ENCODE peak calls at places on chromosomes 16 and 17, in six cellular contexts. J, N, I, E, F and X are unnamed samples.

GRCh38 chr17:73798111-73798748 is 154.0 kb upstream of the SDK2 start:
- DNase-seq in I (no peak), F (no peak), N (peak; percentile 71), J (no peak), E (peak; percentile 82), X (no peak)

GRCh38 chr17:37774508-37774907 is 29.6 kb upstream of the HNF1B start:
- DNase-seq in F (no peak), N (no peak), E (no peak), I (no peak), J (peak; percentile 48), X (no peak)

GRCh38 chr16:81807767-81808166 is 28.7 kb downstream of the PLCG2 start:
- DNase-seq in F (no peak), J (no peak), I (no peak), N (no peak), E (no peak), X (no peak)

GRCh38 chr17:17377568-17377967 is 74.4 kb downstream of the NT5M start:
- DNase-seq in E (no peak), J (no peak), N (no peak), F (no peak), I (no peak), X (no peak)

GRCh38 chr16:3220839-3221238 is 14.1 kb downstream of the ZNF200 start:
- DNase-seq in I (no peak), E (no peak), N (no peak), F (no peak), J (no peak), X (no peak)

GRCh38 chr17:38428150-38428642 is at the start of gene ARHGAP23:
- DNase-seq in E (peak; percentile 80), F (peak; percentile 24), I (peak; percentile 55), N (peak; percentile 79), J (peak; percentile 51), X (peak; percentile 79)

GRCh38 chr16:57372372-57373116 is at the start of gene CX3CL1:
- DNase-seq in I (peak; percentile 43), J (no peak), F (no peak), E (peak; percentile 62), N (peak; percentile 67), X (peak; percentile 21)

GRCh38 chr16:266258-267164 is 9.2 kb downstream of the RGS11 start:
- DNase-seq in I (no peak), N (no peak), J (no peak), E (no peak), F (no peak), X (no peak)

GRCh38 chr16:30359871-30360170 is 4.7 kb upstream of the CD2BP2 start:
- DNase-seq in E (no peak), J (no peak), I (no peak), F (no peak), N (no peak), X (no peak)

GRCh38 chr16:11114366-11115164 is 141.4 kb downstream of the SOCS1 start:
- DNase-seq in I (no peak), N (no peak), F (peak; percentile 31), J (no peak), E (no peak), X (no peak)

GRCh38 chr17:57391076-57391825 is 134.9 kb downstream of the MSI2 start:
- DNase-seq in F (no peak), J (no peak), E (no peak), N (peak; percentile 81), I (no peak), X (no peak)

GRCh38 chr16:64011650-64012049 is 1110.2 kb downstream of the CDH11 start:
- DNase-seq in N (no peak), E (no peak), I (no peak), F (no peak), J (no peak), X (no peak)

GRCh38 chr16:77763994-77764393 is 24.4 kb upstream of the VAT1L start:
- DNase-seq in N (no peak), I (no peak), J (no peak), E (no peak), F (no peak), X (no peak)

GRCh38 chr17:39239640-39240314 is 14.0 kb upstream of the STAC2 start:
- DNase-seq in F (peak; percentile 63), E (no peak), J (peak; percentile 89), I (no peak), N (no peak), X (no peak)

GRCh38 chr16:1941924-1942809 is 832 bp downstream of the MSRB1 start:
- DNase-seq in F (no peak), J (peak; percentile 34), E (no peak), I (no peak), N (no peak), X (no peak)

GRCh38 chr16:57475711-57476339 is 10.5 kb downstream of the DOK4 start:
- DNase-seq in N (no peak), E (peak; percentile 76), J (peak; percentile 80), I (no peak), F (peak; percentile 64), X (no peak)

GRCh38 chr16:31474173-31474714 is 2.3 kb downstream of the TGFB1I1 start:
- DNase-seq in J (no peak), E (peak; percentile 76), F (no peak), I (no peak), N (no peak), X (no peak)

GRCh38 chr17:68954146-68954971 is 833 bp downstream of the ABCA8 start:
- DNase-seq in F (no peak), E (peak; percentile 13), N (no peak), J (no peak), I (no peak), X (no peak)

GRCh38 chr17:42682400-42683384 is at the start of gene CNTNAP1:
- DNase-seq in N (peak; percentile 63), E (peak; percentile 92), F (no peak), I (no peak), J (no peak), X (peak; percentile 35)

GRCh38 chr16:25107466-25107792 is 4.1 kb upstream of the LCMT1 start:
- DNase-seq in J (no peak), N (no peak), I (no peak), F (no peak), E (no peak), X (no peak)

GRCh38 chr17:4142107-4142900 is 526 bp downstream of the ZZEF1 start:
- DNase-seq in N (no peak), E (peak; percentile 56), I (no peak), F (no peak), J (peak; percentile 48), X (no peak)

GRCh38 chr17:60602385-60602742 is 2.4 kb downstream of the PPM1D start:
- DNase-seq in N (no peak), F (no peak), E (peak; percentile 48), J (no peak), I (no peak), X (no peak)

GRCh38 chr17:48761114-48761513 is 32.6 kb upstream of the HOXB13 start:
- DNase-seq in I (no peak), F (no peak), E (no peak), N (no peak), J (no peak), X (no peak)

GRCh38 chr17:63154586-63155244 is 188.7 kb downstream of the TANC2 start:
- DNase-seq in I (no peak), E (no peak), J (no peak), F (no peak), N (no peak), X (no peak)

GRCh38 chr17:63150466-63150865 is 184.4 kb downstream of the TANC2 start:
- DNase-seq in I (no peak), F (no peak), E (no peak), N (no peak), J (no peak), X (no peak)

GRCh38 chr17:63153488-63153887 is 187.5 kb downstream of the TANC2 start:
- DNase-seq in N (no peak), F (no peak), I (no peak), E (no peak), J (no peak), X (no peak)

GRCh38 chr17:63151981-63152523 is 186.0 kb downstream of the TANC2 start:
- DNase-seq in J (no peak), I (no peak), N (no peak), F (no peak), E (peak; percentile 31), X (no peak)

DNA sequence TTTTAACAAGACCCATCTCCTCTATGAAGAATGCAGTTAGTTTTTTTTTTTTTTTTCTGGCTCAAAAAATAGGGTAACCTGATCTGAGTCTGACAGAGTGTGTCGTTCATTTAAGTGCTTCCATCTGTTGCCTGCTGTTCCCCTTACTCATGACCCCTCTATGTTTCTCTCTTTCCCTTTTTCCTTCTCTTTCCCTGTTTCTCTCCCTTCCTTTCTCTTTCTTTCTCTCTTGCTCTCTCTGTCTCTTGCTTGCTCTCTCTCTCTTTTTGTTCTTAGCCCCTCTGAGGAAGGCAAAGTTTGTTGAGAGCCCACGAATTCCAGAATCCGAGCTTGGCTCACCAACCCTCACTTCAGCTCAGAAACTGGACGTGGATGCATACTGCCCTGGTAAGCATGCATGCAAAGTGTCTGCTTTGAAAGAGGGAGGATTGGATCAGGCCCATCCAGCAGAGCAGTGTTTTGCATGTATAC is 185.0 kb downstream of the TANC2 start:
- DNase-seq in N (no peak), J (no peak), E (peak; percentile 38), F (no peak), I (no peak), X (no peak)
- H3K27ac ChIP-seq in N (no peak overlapping the region), J (no peak overlapping the region), E (no peak overlapping the region), F (no peak overlapping the region), I (peak overlapping the region; percentile 65), X (peak overlapping the region; percentile 39)

DNA sequence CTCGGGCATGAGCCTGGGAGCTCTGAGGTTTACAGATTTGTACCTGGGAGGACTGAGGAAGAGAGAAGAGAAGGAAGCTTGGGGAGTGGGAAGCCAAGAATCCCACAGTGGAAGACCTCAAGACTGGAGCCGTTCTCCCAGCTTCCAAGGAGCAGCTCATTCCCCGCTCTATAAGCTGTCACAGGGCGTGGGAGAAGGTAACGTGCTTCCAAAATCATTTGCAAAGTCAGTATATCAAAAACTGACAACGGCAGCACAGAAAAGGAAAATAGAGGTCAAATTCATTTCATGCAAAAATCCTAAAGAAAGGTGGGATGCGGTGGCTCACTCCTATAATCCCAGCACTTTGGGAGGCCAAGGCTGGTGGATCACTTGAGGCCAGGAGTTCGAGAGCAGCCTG is 7.8 kb downstream of the PIK3R5 start:
- DNase-seq in N (no peak), J (no peak), F (no peak), I (no peak), E (no peak), X (no peak)
- H3K27ac ChIP-seq in N (no peak overlapping the region), J (no peak overlapping the region), F (peak overlapping the region; percentile 70), I (no peak overlapping the region), E (no peak overlapping the region), X (no peak overlapping the region)

DNA sequence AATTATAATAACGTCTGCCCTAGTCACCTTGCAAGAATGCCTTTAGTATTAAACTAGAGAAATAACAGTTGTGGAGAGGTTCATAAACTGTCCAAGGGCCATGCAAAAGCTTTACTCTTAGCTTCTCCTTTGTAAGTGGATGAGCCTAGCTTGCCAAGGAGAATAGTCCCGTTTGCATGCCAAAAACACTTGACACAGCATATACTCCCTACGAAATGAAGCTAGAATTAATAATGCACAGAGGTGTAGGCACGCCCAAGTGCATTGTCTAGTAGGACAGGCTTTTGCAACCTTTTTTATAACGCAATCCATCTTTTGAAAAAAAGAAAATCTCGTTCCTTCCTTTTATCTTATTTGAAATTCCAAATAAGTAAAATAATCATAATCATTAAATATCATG is 12.8 kb upstream of the CDRT4 start:
- DNase-seq in J (no peak), E (no peak), N (no peak), I (no peak), F (no peak), X (no peak)
- H3K27ac ChIP-seq in J (no peak overlapping the region), E (no peak overlapping the region), N (no peak overlapping the region), I (no peak overlapping the region), F (no peak overlapping the region), X (no peak overlapping the region)

GRCh38 chr17:1375615-1376014 is 24.4 kb downstream of the YWHAE start:
- DNase-seq in F (no peak), J (no peak), I (no peak), E (no peak), N (no peak), X (no peak)
- H3K27ac ChIP-seq in F (peak overlapping the region; percentile 44), J (peak overlapping the region; percentile 32), I (no peak overlapping the region), E (no peak overlapping the region), N (no peak overlapping the region), X (no peak overlapping the region)